ENCODE peak calls at places on chromosome 20, in seven cellular contexts. A is HL-60, O is HepG2, Z is Panc1, N is HCT116, T is esophagus muscularis mucosa, V is transverse colon. B is an unnamed sample.

GRCh38 chr20:10171864-10172751 is 46.5 kb upstream of the SNAP25 start:
- DNase-seq in O (no peak), A (no peak), Z (no peak), N (no peak), V (peak), T (no peak), B (peak)

GRCh38 chr20:47735412-47736400 is 49.6 kb downstream of the SULF2 start:
- DNase-seq in A (peak), Z (no peak), V (no peak), T (no peak), O (peak), N (no peak), B (no peak)

GRCh38 chr20:63708301-63709148 is 686 bp downstream of the ZGPAT start:
- DNase-seq in N (no peak), Z (no peak), O (no peak), V (no peak), T (no peak), A (no peak), B (peak)

GRCh38 chr20:47648943-47649342 is 136.3 kb downstream of the SULF2 start:
- DNase-seq in A (no peak), T (no peak), N (no peak), V (no peak), O (no peak), Z (no peak), B (peak)

GRCh38 chr20:12262747-12263146 is 345.1 kb downstream of the BTBD3 start:
- DNase-seq in O (no peak), T (no peak), Z (no peak), N (no peak), A (no peak), V (no peak), B (no peak)

GRCh38 chr20:62405108-62405980 is 1.7 kb downstream of the CABLES2 start:
- DNase-seq in N (no peak), T (no peak), A (peak), V (no peak), Z (no peak), O (peak), B (peak)

GRCh38 chr20:25863536-25864325 is 167.1 kb upstream of the ZNF337 start:
- DNase-seq in O (peak), T (no peak), N (no peak), V (no peak), Z (no peak), A (no peak), B (peak)

GRCh38 chr20:57465486-57465885 is 59.5 kb downstream of the CTCFL start:
- DNase-seq in T (no peak), O (no peak), Z (no peak), V (no peak), A (no peak), N (no peak), B (no peak)

GRCh38 chr20:49888341-49889244 is 26.7 kb downstream of the SPATA2 start:
- DNase-seq in O (peak), T (no peak), V (peak), A (no peak), N (peak), Z (peak), B (peak)

GRCh38 chr20:62949887-62950286 is 2.6 kb upstream of the SLC17A9 start:
- DNase-seq in T (no peak), N (no peak), V (no peak), A (no peak), Z (no peak), O (no peak), B (peak)

GRCh38 chr20:208937-209566 is 18.0 kb upstream of the DEFB129 start:
- DNase-seq in T (no peak), N (peak), A (peak), V (no peak), O (peak), Z (peak), B (peak)

GRCh38 chr20:61733891-61734732 is 331.6 kb downstream of the TAF4 start:
- DNase-seq in N (no peak), V (no peak), A (no peak), Z (no peak), T (no peak), O (no peak), B (no peak)

GRCh38 chr20:52826722-52827121 is 145.4 kb upstream of the TSHZ2 start:
- DNase-seq in T (no peak), N (no peak), Z (no peak), A (no peak), V (no peak), O (no peak), B (no peak)

GRCh38 chr20:39800548-39800947 is 838.4 kb downstream of the DHX35 start:
- DNase-seq in A (no peak), O (no peak), T (no peak), Z (no peak), V (no peak), N (no peak), B (no peak)

GRCh38 chr20:33466303-33466646 is 22.7 kb upstream of the SNTA1 start:
- DNase-seq in V (no peak), A (no peak), T (no peak), N (no peak), O (no peak), Z (no peak), B (no peak)

GRCh38 chr20:31831211-31831610 is 12.1 kb downstream of the MYLK2 start:
- DNase-seq in O (no peak), T (no peak), N (no peak), Z (no peak), V (no peak), A (no peak), B (no peak)

GRCh38 chr20:48627737-48628128 is 200.1 kb downstream of the PREX1 start:
- DNase-seq in A (peak), Z (no peak), O (no peak), T (no peak), V (no peak), N (no peak), B (no peak)

GRCh38 chr20:46998497-46999190 is 104.0 kb downstream of the EYA2 start:
- DNase-seq in A (peak), N (no peak), O (no peak), V (no peak), T (no peak), Z (no peak), B (peak)

GRCh38 chr20:8425802-8426201 is 293.7 kb downstream of the PLCB1 start:
- DNase-seq in A (no peak), Z (no peak), O (no peak), N (no peak), V (no peak), T (no peak), B (no peak)

GRCh38 chr20:2799688-2800589 is 488 bp downstream of the CPXM1 start:
- DNase-seq in A (peak), V (no peak), T (no peak), N (no peak), O (no peak), Z (no peak), B (peak)

GRCh38 chr20:3203315-3204123 is 963 bp downstream of the DDRGK1 start:
- DNase-seq in A (peak), N (no peak), Z (no peak), O (peak), T (no peak), V (peak), B (peak)

GRCh38 chr20:25047766-25048165 is 10.2 kb downstream of the ACSS1 start:
- DNase-seq in O (no peak), V (peak), A (no peak), N (no peak), Z (no peak), T (no peak), B (no peak)

GRCh38 chr20:41425180-41425884 is 58.7 kb upstream of the EMILIN3 start:
- DNase-seq in T (no peak), N (no peak), O (peak), A (no peak), Z (no peak), V (no peak), B (no peak)

GRCh38 chr20:2599265-2600060 is 53.0 kb upstream of the NOP56 start:
- DNase-seq in V (peak), O (no peak), T (no peak), N (no peak), Z (no peak), A (no peak), B (peak)

GRCh38 chr20:25067102-25067987 is 9.4 kb upstream of the ACSS1 start:
- DNase-seq in O (no peak), T (no peak), N (no peak), V (peak), Z (no peak), A (no peak), B (no peak)

GRCh38 chr20:32583581-32584045 is 1.5 kb downstream of the NOL4L start:
- DNase-seq in T (no peak), O (no peak), A (no peak), Z (no peak), V (no peak), N (no peak), B (peak)

GRCh38 chr20:3894796-3895195 is 5.6 kb downstream of the PANK2 start:
- DNase-seq in O (no peak), A (no peak), Z (no peak), N (no peak), T (no peak), V (no peak), B (no peak)

GRCh38 chr20:50389437-50389807 is 120.8 kb upstream of the PTPN1 start:
- DNase-seq in O (peak), Z (no peak), N (no peak), T (no peak), V (peak), A (no peak), B (no peak)

GRCh38 chr20:40687384-40688128 is 1.5 kb downstream of the MAFB start:
- DNase-seq in T (no peak), V (no peak), N (no peak), A (no peak), Z (no peak), O (no peak), B (peak)

GRCh38 chr20:51382986-51383821 is 159.3 kb downstream of the NFATC2 start:
- DNase-seq in V (peak), T (no peak), A (no peak), Z (no peak), N (no peak), O (no peak), B (no peak)

GRCh38 chr20:14142171-14142570 is 146.9 kb downstream of the MACROD2 start:
- DNase-seq in N (peak), O (peak), Z (peak), V (peak), A (peak), T (no peak), B (peak)

GRCh38 chr20:63246490-63247284 is 7.6 kb downstream of the NKAIN4 start:
- DNase-seq in N (no peak), A (no peak), Z (no peak), V (no peak), O (no peak), T (no peak), B (peak)

GRCh38 chr20:1462834-1463233 is 3.8 kb downstream of the NSFL1C start:
- DNase-seq in V (no peak), N (no peak), O (no peak), A (no peak), Z (no peak), T (no peak), B (no peak)

GRCh38 chr20:17619351-17620093 is 49.6 kb downstream of the DSTN start:
- DNase-seq in T (no peak), A (no peak), Z (no peak), N (no peak), V (peak), O (no peak), B (no peak)

GRCh38 chr20:62787866-62788265 is 8.4 kb upstream of the MRGBP start:
- DNase-seq in T (no peak), A (peak), V (no peak), N (no peak), O (no peak), Z (no peak), B (no peak)

GRCh38 chr20:38162149-38162548 is 2.9 kb downstream of the TGM2 start:
- DNase-seq in V (no peak), N (no peak), Z (no peak), A (no peak), T (no peak), O (no peak), B (no peak)

GRCh38 chr20:15643713-15644112 is 929.5 kb downstream of the KIF16B start:
- DNase-seq in V (no peak), O (peak), Z (no peak), A (no peak), N (no peak), T (no peak), B (peak)

GRCh38 chr20:50278684-50279531 is 88.3 kb downstream of the CEBPB start:
- DNase-seq in Z (no peak), T (no peak), V (peak), A (no peak), N (peak), O (peak), B (peak)

GRCh38 chr20:50540620-50541605 is 30.7 kb downstream of the PTPN1 start:
- DNase-seq in N (peak), V (no peak), A (no peak), T (no peak), Z (no peak), O (peak), B (peak)

GRCh38 chr20:58908941-58909340 is 56.4 kb downstream of the GNAS start:
- DNase-seq in O (no peak), V (no peak), A (no peak), N (no peak), T (no peak), Z (no peak), B (no peak)
- TF ChIP-seq POLR2AphosphoS5 in O (no peak), V (no peak), A (no peak), N (no peak), T (no peak), Z (no peak), B (no peak)

GRCh38 chr20:43513298-43514061 is 6.0 kb downstream of the L3MBTL1 start:
- DNase-seq in T (no peak), O (no peak), A (no peak), N (no peak), Z (no peak), V (no peak), B (no peak)
- TF ChIP-seq POLR2AphosphoS5 in T (no peak), O (peak), A (no peak), N (peak), Z (no peak), V (no peak), B (peak)

GRCh38 chr20:44402391-44403193 is 47.1 kb downstream of the HNF4A start:
- DNase-seq in O (peak), V (peak), Z (no peak), N (no peak), T (no peak), A (no peak), B (no peak)

GRCh38 chr20:44399446-44399845 is 43.9 kb downstream of the HNF4A start:
- DNase-seq in T (no peak), Z (no peak), V (no peak), O (no peak), N (no peak), A (no peak), B (no peak)

GRCh38 chr20:44401770-44402390 is 46.4 kb downstream of the HNF4A start:
- DNase-seq in N (no peak), V (no peak), Z (no peak), A (no peak), O (no peak), T (no peak), B (no peak)

GRCh38 chr20:44401052-44401769 is 45.7 kb downstream of the HNF4A start:
- DNase-seq in V (peak), O (peak), A (no peak), T (no peak), N (no peak), Z (no peak), B (no peak)

DNA sequence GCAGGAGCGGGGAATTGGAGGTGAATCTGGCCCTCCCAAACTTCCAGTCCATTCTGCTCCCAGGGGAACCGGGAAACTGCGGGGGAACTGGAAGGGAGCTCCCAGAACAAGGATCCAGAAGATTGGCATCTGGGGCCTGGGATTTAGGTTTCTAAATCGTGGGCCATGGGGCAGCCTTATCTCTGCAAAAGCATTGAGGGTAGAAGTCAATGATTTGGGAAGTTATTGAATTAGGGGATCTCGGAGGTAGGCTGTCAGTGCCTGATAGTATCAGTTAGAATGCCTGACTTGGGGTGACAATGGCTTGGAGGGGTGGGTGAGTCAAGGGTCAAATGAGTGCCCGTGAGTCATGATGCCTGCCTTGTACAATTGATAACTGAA is 45.2 kb downstream of the HNF4A start:
- DNase-seq in V (no peak), Z (no peak), N (no peak), A (no peak), T (no peak), O (no peak), B (no peak)
- TF ChIP-seq POLR2AphosphoS5 in V (no peak), Z (no peak), N (no peak), A (no peak), T (no peak), O (no peak), B (no peak)

GRCh38 chr20:45779011-45779915 is 12.4 kb downstream of the WFDC3 start:
- DNase-seq in Z (peak), T (peak), N (peak), O (no peak), V (peak), A (no peak), B (no peak)

GRCh38 chr20:45780159-45780558 is 11.5 kb downstream of the WFDC3 start:
- DNase-seq in O (no peak), Z (no peak), T (no peak), A (no peak), N (no peak), V (no peak), B (no peak)

GRCh38 chr20:45783656-45784294 is 7.9 kb downstream of the WFDC3 start:
- DNase-seq in T (no peak), V (peak), A (no peak), Z (no peak), N (no peak), O (no peak), B (no peak)

GRCh38 chr20:45782890-45783289 is 8.8 kb downstream of the WFDC3 start:
- DNase-seq in V (no peak), A (no peak), O (no peak), N (peak), Z (no peak), T (no peak), B (no peak)

DNA sequence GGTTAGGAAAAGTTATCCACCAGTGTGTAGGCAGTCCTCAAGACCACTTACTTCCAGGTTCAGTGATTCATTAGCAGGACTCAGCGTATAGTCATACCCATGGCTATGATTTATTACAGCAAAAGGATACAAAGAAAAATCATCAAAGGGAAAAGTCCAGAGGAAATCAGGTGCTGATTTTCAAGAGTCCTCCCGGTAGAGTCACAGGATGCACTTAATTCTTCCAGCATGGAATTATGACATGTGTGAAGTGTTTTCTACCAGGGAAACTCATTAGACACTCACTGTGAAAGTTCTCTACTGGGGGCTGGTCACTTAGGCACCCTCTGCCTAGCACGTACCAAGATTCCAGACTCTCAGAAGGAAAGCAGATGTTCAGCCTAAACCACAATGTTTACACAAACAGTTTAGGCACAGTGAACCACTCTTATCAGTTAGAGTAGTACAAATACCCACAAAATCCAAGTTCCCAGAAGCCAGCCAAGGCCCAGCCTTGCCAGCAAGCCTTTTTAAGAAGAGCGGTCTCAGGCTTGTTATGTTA is 10.2 kb downstream of the WFDC3 start:
- DNase-seq in V (peak), O (no peak), Z (peak), T (no peak), A (no peak), N (peak), B (no peak)
- TF ChIP-seq POLR2AphosphoS5 in V (peak), O (no peak), Z (peak), T (peak), A (no peak), N (peak), B (no peak)

GRCh38 chr20:36153204-36153603 is 1.3 kb upstream of the EPB41L1 start:
- DNase-seq in V (no peak), N (no peak), Z (no peak), O (no peak), A (no peak), T (no peak), B (no peak)

GRCh38 chr20:36152266-36152665 is 2.3 kb upstream of the EPB41L1 start:
- DNase-seq in A (no peak), Z (no peak), O (no peak), N (no peak), V (no peak), T (no peak), B (no peak)

GRCh38 chr20:36154696-36155628 is at the start of gene EPB41L1:
- DNase-seq in A (no peak), O (no peak), V (no peak), N (no peak), T (no peak), Z (no peak), B (peak)

GRCh38 chr20:36155629-36155971 is 1.1 kb downstream of the EPB41L1 start:
- DNase-seq in V (no peak), A (no peak), Z (no peak), T (no peak), N (no peak), O (no peak), B (no peak)

DNA sequence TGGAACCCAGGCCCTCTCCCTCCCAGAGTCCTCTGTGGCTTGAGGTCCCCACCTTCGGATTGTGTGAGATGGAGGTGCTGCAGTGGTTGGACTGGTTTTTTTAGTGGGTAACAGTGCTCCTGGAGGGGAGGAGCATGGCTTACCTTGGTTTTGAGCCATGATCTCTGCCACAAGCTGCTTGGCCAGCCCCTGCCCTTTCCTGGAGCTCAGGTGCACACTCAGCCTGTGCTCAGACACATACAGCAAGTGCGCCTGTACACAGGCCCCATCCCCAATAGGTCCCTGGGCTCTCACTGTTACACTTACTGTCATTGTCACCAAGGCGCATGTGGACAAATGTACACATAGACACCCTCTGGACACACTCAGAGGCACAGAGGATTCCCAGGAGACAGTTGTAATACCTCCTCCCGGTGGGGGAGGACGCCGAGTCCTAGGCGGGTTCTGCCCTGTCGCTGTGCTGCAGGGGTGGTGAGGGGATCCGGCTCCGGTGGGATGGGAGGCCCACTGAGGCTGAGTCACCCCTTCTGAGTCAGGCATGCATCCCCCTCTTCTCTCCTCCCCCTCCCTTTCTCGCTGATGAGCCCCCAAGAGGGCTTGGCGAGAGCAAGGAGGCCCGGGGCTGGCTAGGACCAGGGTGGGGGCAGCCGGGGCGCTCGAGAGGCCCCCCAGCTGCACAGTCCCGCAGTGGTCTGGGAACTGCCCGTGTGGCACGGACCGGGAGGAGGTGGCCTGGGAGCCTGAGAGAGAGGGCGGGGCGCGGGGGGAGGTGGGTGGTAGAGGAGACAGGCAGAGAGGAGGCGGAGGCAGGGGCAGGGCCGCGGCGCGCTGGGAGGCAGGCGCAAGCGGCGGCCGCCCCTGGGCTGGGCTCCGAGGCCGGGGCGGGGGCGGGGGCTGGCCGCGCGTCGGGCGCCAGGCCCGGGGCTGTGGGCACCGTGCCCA is 515 bp upstream of the EPB41L1 start:
- DNase-seq in A (no peak), Z (no peak), N (no peak), O (peak), V (peak), T (no peak), B (peak)
- TF ChIP-seq POLR2AphosphoS5 in A (no peak), Z (no peak), N (no peak), O (peak), V (no peak), T (no peak), B (peak)